ENCODE peak calls at places on chromosomes 5 and 9, in five cellular contexts. X is non-pigmented ciliary epithelial cell; L is NCI-H1694 treated with DMSO at 0.1 percent for 48 hours; F is GM12892; M is stimulated activated CD4-positive, alpha-beta T cell treated with anti-CD3 and anti-CD28 coated beads, Interleukin-12 subunit alpha, Interleukin-12 subunit beta, amount 100 ng/mL, for 4 hours. G is an unnamed sample.

GRCh38 chr9:111099199-111100005 is 61.1 kb upstream of the LPAR1 start:
- DNase-seq in X (no peak), L (no peak), F (no peak), M (no peak), G (no peak)

GRCh38 chr5:152723482-152723881 is 318.4 kb upstream of the NMUR2 start:
- DNase-seq in X (no peak), L (no peak), F (no peak), M (no peak), G (no peak)

GRCh38 chr5:172113036-172113435 is 75.0 kb downstream of the STK10 start:
- DNase-seq in X (peak), L (no peak), F (no peak), M (peak), G (no peak)

GRCh38 chr9:20981486-20981885 is 50.0 kb downstream of the HACD4 start:
- DNase-seq in X (peak), L (no peak), F (no peak), M (no peak), G (peak)

GRCh38 chr9:22452415-22453010 is 5.9 kb downstream of the DMRTA1 start:
- DNase-seq in X (no peak), L (peak), F (no peak), M (peak), G (peak)

GRCh38 chr5:137075163-137075970 is 423.8 kb downstream of the SPOCK1 start:
- DNase-seq in X (no peak), L (peak), F (peak), M (peak), G (no peak)

GRCh38 chr9:100505564-100506159 is 32.7 kb downstream of the TMEFF1 start:
- DNase-seq in X (no peak), L (no peak), F (peak), M (peak), G (no peak)

GRCh38 chr9:81077572-81077971 is 611.8 kb downstream of the TLE1 start:
- DNase-seq in X (no peak), L (no peak), F (no peak), M (no peak), G (no peak)

GRCh38 chr9:95268681-95269080 is 48.8 kb downstream of the FANCC start:
- DNase-seq in X (no peak), L (peak), F (no peak), M (no peak), G (no peak)

GRCh38 chr5:1312206-1312605 is 17.3 kb upstream of the TERT start:
- DNase-seq in X (no peak), L (no peak), F (peak), M (no peak), G (no peak)

GRCh38 chr9:126707083-126707482 is 93.4 kb downstream of the LMX1B start:
- DNase-seq in X (no peak), L (no peak), F (no peak), M (no peak), G (no peak)

GRCh38 chr5:126480824-126481223 is 57.6 kb downstream of the GRAMD2B start:
- DNase-seq in X (no peak), L (no peak), F (no peak), M (no peak), G (no peak)